ENCODE peak calls at places on chromosomes 12 and 14, in six cellular contexts. One of them, this sample, is unnamed.

GRCh38 chr14:73457050-73457934 is 1.1 kb downstream of the NUMB start:
- DNase-seq in pancreas: peak; percentile 46
- DNase-seq in caudate nucleus: no peak
- DNase-seq in fibroblast of lung: peak; percentile 33
- DNase-seq in adrenal gland: peak; percentile 54
- DNase-seq in ovary: no peak
- DNase-seq in this sample: no peak

GRCh38 chr12:4026476-4026875 is 153.3 kb upstream of the PARP11 start:
- DNase-seq in adrenal gland: peak; percentile 37
- DNase-seq in pancreas: no peak
- DNase-seq in fibroblast of lung: no peak
- DNase-seq in ovary: no peak
- DNase-seq in caudate nucleus: no peak
- DNase-seq in this sample: no peak

GRCh38 chr12:105820407-105821140 is 318.2 kb downstream of the NUAK1 start:
- DNase-seq in fibroblast of lung: peak; percentile 86
- DNase-seq in adrenal gland: peak; percentile 68
- DNase-seq in caudate nucleus: no peak
- DNase-seq in ovary: no peak
- DNase-seq in pancreas: peak; percentile 19
- DNase-seq in this sample: peak; percentile 68

GRCh38 chr12:22169281-22169824 is 123.3 kb downstream of the CMAS start:
- DNase-seq in caudate nucleus: no peak
- DNase-seq in ovary: no peak
- DNase-seq in adrenal gland: no peak
- DNase-seq in pancreas: no peak
- DNase-seq in fibroblast of lung: no peak
- DNase-seq in this sample: no peak

GRCh38 chr12:64461634-64462414 is 9.9 kb downstream of the TBK1 start:
- DNase-seq in fibroblast of lung: peak; percentile 88
- DNase-seq in pancreas: no peak
- DNase-seq in adrenal gland: peak; percentile 26
- DNase-seq in caudate nucleus: no peak
- DNase-seq in ovary: no peak
- DNase-seq in this sample: peak; percentile 70

GRCh38 chr14:70709726-70710382 is 68.1 kb downstream of the TTC9 start:
- DNase-seq in ovary: no peak
- DNase-seq in pancreas: no peak
- DNase-seq in fibroblast of lung: no peak
- DNase-seq in caudate nucleus: no peak
- DNase-seq in adrenal gland: no peak
- DNase-seq in this sample: no peak

GRCh38 chr14:72665259-72665658 is 228.6 kb downstream of the DPF3 start:
- DNase-seq in fibroblast of lung: peak; percentile 100
- DNase-seq in adrenal gland: no peak
- DNase-seq in pancreas: no peak
- DNase-seq in ovary: no peak
- DNase-seq in caudate nucleus: no peak
- DNase-seq in this sample: no peak

GRCh38 chr12:62700091-62700490 is 233.5 kb downstream of the MON2 start:
- DNase-seq in pancreas: no peak
- DNase-seq in caudate nucleus: no peak
- DNase-seq in adrenal gland: no peak
- DNase-seq in fibroblast of lung: peak; percentile 58
- DNase-seq in ovary: no peak
- DNase-seq in this sample: no peak

GRCh38 chr12:114918535-114919233 is 234.7 kb upstream of the TBX3 start:
- DNase-seq in pancreas: no peak
- DNase-seq in adrenal gland: no peak
- DNase-seq in caudate nucleus: no peak
- DNase-seq in fibroblast of lung: peak; percentile 62
- DNase-seq in ovary: no peak
- DNase-seq in this sample: no peak

GRCh38 chr14:56145181-56145580 is 27.0 kb downstream of the PELI2 start:
- DNase-seq in fibroblast of lung: no peak
- DNase-seq in ovary: no peak
- DNase-seq in adrenal gland: no peak
- DNase-seq in pancreas: no peak
- DNase-seq in caudate nucleus: no peak
- DNase-seq in this sample: no peak

GRCh38 chr12:77402726-77403125 is 337.4 kb upstream of the E2F7 start:
- DNase-seq in pancreas: no peak
- DNase-seq in ovary: no peak
- DNase-seq in fibroblast of lung: peak; percentile 89
- DNase-seq in adrenal gland: no peak
- DNase-seq in caudate nucleus: no peak
- DNase-seq in this sample: no peak

GRCh38 chr14:78157855-78158436 is 12.2 kb upstream of the NRXN3 start:
- DNase-seq in adrenal gland: peak; percentile 26
- DNase-seq in fibroblast of lung: peak; percentile 49
- DNase-seq in ovary: no peak
- DNase-seq in caudate nucleus: no peak
- DNase-seq in pancreas: peak; percentile 12
- DNase-seq in this sample: peak; percentile 60

GRCh38 chr14:75711796-75712211 is 50.8 kb downstream of the TTLL5 start:
- DNase-seq in adrenal gland: peak; percentile 88
- DNase-seq in ovary: peak; percentile 55
- DNase-seq in fibroblast of lung: peak; percentile 97
- DNase-seq in caudate nucleus: peak; percentile 78
- DNase-seq in pancreas: peak; percentile 87
- DNase-seq in this sample: peak; percentile 57

GRCh38 chr12:125029756-125030358 is 35.4 kb upstream of the AACS start:
- DNase-seq in fibroblast of lung: peak; percentile 10
- DNase-seq in pancreas: no peak
- DNase-seq in adrenal gland: no peak
- DNase-seq in ovary: no peak
- DNase-seq in caudate nucleus: no peak
- DNase-seq in this sample: no peak

GRCh38 chr14:49594347-49595089 is 4.2 kb upstream of the LRR1 start:
- DNase-seq in caudate nucleus: no peak
- DNase-seq in ovary: no peak
- DNase-seq in pancreas: no peak
- DNase-seq in adrenal gland: peak; percentile 73
- DNase-seq in fibroblast of lung: peak; percentile 84
- DNase-seq in this sample: no peak

GRCh38 chr12:130971871-130972588 is 18.3 kb downstream of the ADGRD1 start:
- DNase-seq in pancreas: no peak
- DNase-seq in adrenal gland: no peak
- DNase-seq in caudate nucleus: no peak
- DNase-seq in fibroblast of lung: no peak
- DNase-seq in ovary: no peak
- DNase-seq in this sample: no peak

GRCh38 chr14:81187832-81188522 is 32.8 kb downstream of the GTF2A1 start:
- DNase-seq in fibroblast of lung: no peak
- DNase-seq in pancreas: no peak
- DNase-seq in adrenal gland: no peak
- DNase-seq in caudate nucleus: no peak
- DNase-seq in ovary: no peak
- DNase-seq in this sample: no peak
- H3K27ac ChIP-seq in fibroblast of lung: no peak overlapping the region
- H3K27ac ChIP-seq in pancreas: no peak overlapping the region
- H3K27ac ChIP-seq in adrenal gland: no peak overlapping the region
- H3K27ac ChIP-seq in caudate nucleus: no peak overlapping the region
- H3K27ac ChIP-seq in ovary: no peak overlapping the region
- H3K27ac ChIP-seq in this sample: no peak overlapping the region

GRCh38 chr14:89352976-89353817 is 63.8 kb downstream of the FOXN3 start:
- DNase-seq in ovary: no peak
- DNase-seq in adrenal gland: no peak
- DNase-seq in caudate nucleus: no peak
- DNase-seq in fibroblast of lung: no peak
- DNase-seq in pancreas: no peak
- DNase-seq in this sample: no peak

GRCh38 chr14:89348726-89349125 is 68.3 kb downstream of the FOXN3 start:
- DNase-seq in caudate nucleus: no peak
- DNase-seq in adrenal gland: no peak
- DNase-seq in fibroblast of lung: no peak
- DNase-seq in ovary: no peak
- DNase-seq in pancreas: no peak
- DNase-seq in this sample: no peak

GRCh38 chr14:89349196-89350008 is 67.6 kb downstream of the FOXN3 start:
- DNase-seq in adrenal gland: no peak
- DNase-seq in fibroblast of lung: peak; percentile 39
- DNase-seq in ovary: no peak
- DNase-seq in pancreas: peak; percentile 60
- DNase-seq in caudate nucleus: peak; percentile 57
- DNase-seq in this sample: no peak

GRCh38 chr14:89351958-89352404 is 65.1 kb downstream of the FOXN3 start:
- DNase-seq in caudate nucleus: no peak
- DNase-seq in adrenal gland: no peak
- DNase-seq in fibroblast of lung: no peak
- DNase-seq in pancreas: no peak
- DNase-seq in ovary: peak; percentile 67
- DNase-seq in this sample: no peak

GRCh38 chr14:89351364-89351957 is 65.6 kb downstream of the FOXN3 start:
- DNase-seq in fibroblast of lung: peak; percentile 47
- DNase-seq in caudate nucleus: no peak
- DNase-seq in ovary: peak; percentile 82
- DNase-seq in adrenal gland: no peak
- DNase-seq in pancreas: peak; percentile 55
- DNase-seq in this sample: no peak
- H3K27ac ChIP-seq in fibroblast of lung: peak overlapping the region; percentile 40
- H3K27ac ChIP-seq in caudate nucleus: peak overlapping the region; percentile 68
- H3K27ac ChIP-seq in ovary: no peak overlapping the region
- H3K27ac ChIP-seq in adrenal gland: peak overlapping the region; percentile 17
- H3K27ac ChIP-seq in pancreas: no peak overlapping the region
- H3K27ac ChIP-seq in this sample: peak overlapping the region; percentile 78

DNA sequence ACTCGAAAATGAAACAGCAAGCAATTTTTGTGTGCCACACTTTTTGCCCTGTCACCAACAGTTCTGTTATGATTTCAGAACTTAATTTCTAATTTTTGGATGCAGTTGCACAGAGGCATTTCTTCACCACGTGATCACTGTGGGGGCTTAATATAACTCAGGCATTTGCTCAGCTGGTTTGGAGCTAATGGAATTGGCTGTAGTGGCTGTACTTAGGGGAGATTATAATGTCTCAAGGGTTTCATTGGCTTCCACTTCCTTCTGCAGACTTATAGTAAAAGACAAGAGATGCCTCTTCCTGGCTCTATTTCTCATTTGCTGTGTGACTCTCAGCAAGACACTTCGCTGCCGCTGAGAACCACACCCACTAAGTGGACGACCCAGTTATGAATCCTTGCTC is 452.4 kb downstream of the RAD51B start:
- DNase-seq in ovary: no peak
- DNase-seq in pancreas: no peak
- DNase-seq in caudate nucleus: no peak
- DNase-seq in fibroblast of lung: no peak
- DNase-seq in adrenal gland: no peak
- DNase-seq in this sample: no peak
- H3K27ac ChIP-seq in ovary: no peak overlapping the region
- H3K27ac ChIP-seq in pancreas: no peak overlapping the region
- H3K27ac ChIP-seq in caudate nucleus: no peak overlapping the region
- H3K27ac ChIP-seq in fibroblast of lung: no peak overlapping the region
- H3K27ac ChIP-seq in adrenal gland: no peak overlapping the region
- H3K27ac ChIP-seq in this sample: no peak overlapping the region

GRCh38 chr12:87074801-87075200 is 818.6 kb upstream of the MGAT4C start:
- DNase-seq in caudate nucleus: no peak
- DNase-seq in ovary: no peak
- DNase-seq in pancreas: no peak
- DNase-seq in adrenal gland: no peak
- DNase-seq in fibroblast of lung: no peak
- DNase-seq in this sample: no peak
- H3K27ac ChIP-seq in caudate nucleus: no peak overlapping the region
- H3K27ac ChIP-seq in ovary: no peak overlapping the region
- H3K27ac ChIP-seq in pancreas: no peak overlapping the region
- H3K27ac ChIP-seq in adrenal gland: no peak overlapping the region
- H3K27ac ChIP-seq in fibroblast of lung: no peak overlapping the region
- H3K27ac ChIP-seq in this sample: no peak overlapping the region

GRCh38 chr12:12870454-12870853 is 20.9 kb upstream of the GPRC5A start:
- DNase-seq in caudate nucleus: no peak
- DNase-seq in ovary: no peak
- DNase-seq in pancreas: no peak
- DNase-seq in fibroblast of lung: peak; percentile 100
- DNase-seq in adrenal gland: no peak
- DNase-seq in this sample: no peak
- H3K27ac ChIP-seq in caudate nucleus: no peak overlapping the region
- H3K27ac ChIP-seq in ovary: no peak overlapping the region
- H3K27ac ChIP-seq in pancreas: no peak overlapping the region
- H3K27ac ChIP-seq in fibroblast of lung: peak overlapping the region; percentile 94
- H3K27ac ChIP-seq in adrenal gland: no peak overlapping the region
- H3K27ac ChIP-seq in this sample: no peak overlapping the region

GRCh38 chr12:593396-593976 is 69.8 kb downstream of the NINJ2 start:
- DNase-seq in fibroblast of lung: no peak
- DNase-seq in ovary: no peak
- DNase-seq in caudate nucleus: no peak
- DNase-seq in pancreas: no peak
- DNase-seq in adrenal gland: no peak
- DNase-seq in this sample: no peak

GRCh38 chr12:602700-603068 is 60.6 kb downstream of the NINJ2 start:
- DNase-seq in pancreas: no peak
- DNase-seq in ovary: no peak
- DNase-seq in fibroblast of lung: no peak
- DNase-seq in caudate nucleus: no peak
- DNase-seq in adrenal gland: no peak
- DNase-seq in this sample: no peak

GRCh38 chr12:599756-600155 is 63.5 kb downstream of the NINJ2 start:
- DNase-seq in caudate nucleus: no peak
- DNase-seq in adrenal gland: no peak
- DNase-seq in fibroblast of lung: no peak
- DNase-seq in ovary: no peak
- DNase-seq in pancreas: no peak
- DNase-seq in this sample: no peak

GRCh38 chr12:601976-602699 is 61.1 kb downstream of the NINJ2 start:
- DNase-seq in pancreas: no peak
- DNase-seq in adrenal gland: no peak
- DNase-seq in caudate nucleus: no peak
- DNase-seq in ovary: no peak
- DNase-seq in fibroblast of lung: no peak
- DNase-seq in this sample: no peak

GRCh38 chr12:597926-598568 is 65.2 kb downstream of the NINJ2 start:
- DNase-seq in caudate nucleus: no peak
- DNase-seq in fibroblast of lung: no peak
- DNase-seq in ovary: no peak
- DNase-seq in adrenal gland: no peak
- DNase-seq in pancreas: no peak
- DNase-seq in this sample: no peak
- H3K27ac ChIP-seq in caudate nucleus: no peak overlapping the region
- H3K27ac ChIP-seq in fibroblast of lung: no peak overlapping the region
- H3K27ac ChIP-seq in ovary: no peak overlapping the region
- H3K27ac ChIP-seq in adrenal gland: no peak overlapping the region
- H3K27ac ChIP-seq in pancreas: no peak overlapping the region
- H3K27ac ChIP-seq in this sample: no peak overlapping the region

This sample was measured in testis.